ENCODE peak calls at places on chromosomes 5 and 9, in four cellular contexts. U is choroid plexus epithelial cell, X is HFF-Myc, S is Peyer's patch. C is an unnamed sample.

GRCh38 chr9:104374711-104375110 is 129.4 kb upstream of the OR13F1 start:
- DNase-seq in U (no peak), X (no peak), S (no peak), C (no peak)

GRCh38 chr9:89635007-89635742 is 30.4 kb downstream of the GADD45G start:
- DNase-seq in U (peak), X (no peak), S (no peak), C (peak)

GRCh38 chr5:118752568-118752967 is 235.8 kb downstream of the DTWD2 start:
- DNase-seq in U (no peak), X (no peak), S (no peak), C (no peak)

GRCh38 chr5:171336486-171337206 is 27.6 kb downstream of the TLX3 start:
- DNase-seq in U (peak), X (peak), S (no peak), C (no peak)

GRCh38 chr9:119283118-119283794 is 86.0 kb downstream of the BRINP1 start:
- DNase-seq in U (peak), X (no peak), S (no peak), C (no peak)

GRCh38 chr9:68838245-68838644 is 133.2 kb downstream of the PIP5K1B start:
- DNase-seq in U (no peak), X (no peak), S (no peak), C (no peak)

GRCh38 chr5:138439537-138440225 is 824 bp downstream of the REEP2 start:
- DNase-seq in U (no peak), X (no peak), S (no peak), C (peak)

GRCh38 chr9:21788752-21789151 is 13.7 kb upstream of the MTAP start:
- DNase-seq in U (peak), X (no peak), S (no peak), C (no peak)

GRCh38 chr5:99177796-99178195 is 249.0 kb upstream of the CHD1 start:
- DNase-seq in U (no peak), X (no peak), S (no peak), C (no peak)

GRCh38 chr5:54537720-54538119 is 20.2 kb downstream of the SNX18 start:
- DNase-seq in U (no peak), X (no peak), S (no peak), C (no peak)

GRCh38 chr5:139063664-139064054 is 134.5 kb downstream of the SIL1 start:
- DNase-seq in U (no peak), X (no peak), S (no peak), C (no peak)

GRCh38 chr9:116365056-116365471 is 211.5 kb downstream of the PAPPA start:
- DNase-seq in U (peak), X (peak), S (no peak), C (no peak)

GRCh38 chr5:32462618-32463017 is 18.1 kb upstream of the ZFR start:
- DNase-seq in U (peak), X (no peak), S (no peak), C (no peak)

GRCh38 chr5:89513299-89514044 is 630.5 kb upstream of the MEF2C start:
- DNase-seq in U (peak), X (no peak), S (no peak), C (no peak)

GRCh38 chr9:35996358-35996970 is 38.5 kb upstream of the OR2S2 start:
- DNase-seq in U (peak), X (no peak), S (no peak), C (no peak)

GRCh38 chr5:160116991-160117390 is 2.3 kb downstream of the PWWP2A start:
- DNase-seq in U (no peak), X (no peak), S (no peak), C (no peak)

GRCh38 chr5:110716247-110717245 is 9.9 kb downstream of the TMEM232 start:
- DNase-seq in U (peak), X (no peak), S (no peak), C (no peak)

GRCh38 chr5:1444361-1445189 is 665 bp downstream of the SLC6A3 start:
- DNase-seq in U (no peak), X (no peak), S (no peak), C (no peak)

GRCh38 chr5:111170279-111170678 is 53.9 kb upstream of the CAMK4 start:
- DNase-seq in U (no peak), X (no peak), S (no peak), C (no peak)

GRCh38 chr5:42599106-42599505 is 157.5 kb upstream of the CCDC152 start:
- DNase-seq in U (no peak), X (no peak), S (no peak), C (no peak)

GRCh38 chr9:3863114-3863528 is 337.3 kb upstream of the RFX3 start:
- DNase-seq in U (peak), X (peak), S (no peak), C (no peak)

GRCh38 chr9:133088756-133089155 is 27.0 kb downstream of the CEL start:
- DNase-seq in U (no peak), X (no peak), S (no peak), C (no peak)

GRCh38 chr9:4973902-4974301 is 11.2 kb upstream of the JAK2 start:
- DNase-seq in U (peak), X (no peak), S (no peak), C (no peak)

GRCh38 chr5:78647411-78647818 is 1.2 kb downstream of the LHFPL2 start:
- DNase-seq in U (peak), X (no peak), S (peak), C (no peak)

GRCh38 chr5:180689071-180689694 is 39.8 kb upstream of the FLT4 start:
- DNase-seq in U (peak), X (no peak), S (peak), C (no peak)

GRCh38 chr9:83334320-83334719 is 203.9 kb downstream of the FRMD3 start:
- DNase-seq in U (peak), X (peak), S (peak), C (peak)

GRCh38 chr5:33270671-33271070 is 170.1 kb upstream of the TARS1 start:
- DNase-seq in U (no peak), X (no peak), S (no peak), C (no peak)

DNA sequence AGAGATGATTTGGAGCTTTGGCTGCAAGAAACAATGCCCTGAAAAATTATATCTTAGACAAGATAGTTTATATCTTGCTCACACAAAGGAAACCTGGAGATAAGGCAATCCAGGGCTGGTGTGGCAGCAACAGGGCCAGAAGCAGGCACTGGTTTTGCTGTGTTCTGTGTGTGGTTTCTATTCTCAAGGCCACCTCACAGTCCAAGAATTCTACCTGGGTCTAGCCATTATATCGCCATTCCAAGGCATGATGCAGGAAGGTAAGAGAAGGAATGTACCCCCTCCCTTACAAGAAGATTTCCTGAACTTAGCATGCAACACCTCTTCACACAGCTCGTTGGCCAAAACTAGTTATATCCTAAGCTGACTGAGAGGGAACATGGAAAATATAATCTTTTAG is 74.5 kb upstream of the MEGF10 start:
- DNase-seq in U (no peak), X (no peak), S (no peak), C (no peak)
- H3K4me3 ChIP-seq in U (no peak), X (no peak), S (no peak), C (no peak)

GRCh38 chr9:111959468-111959941 is 62.9 kb downstream of the UGCG start:
- DNase-seq in U (peak), X (no peak), S (no peak), C (peak)

GRCh38 chr9:111961011-111961410 is 64.4 kb downstream of the UGCG start:
- DNase-seq in U (peak), X (no peak), S (no peak), C (no peak)

GRCh38 chr9:111955048-111955447 is 58.4 kb downstream of the UGCG start:
- DNase-seq in U (no peak), X (no peak), S (no peak), C (no peak)

GRCh38 chr9:111959960-111960359 is 63.3 kb downstream of the UGCG start:
- DNase-seq in U (peak), X (no peak), S (no peak), C (no peak)

GRCh38 chr9:111957856-111958631 is 61.4 kb downstream of the UGCG start:
- DNase-seq in U (peak), X (peak), S (no peak), C (no peak)
- H3K4me3 ChIP-seq in U (peak), X (peak), S (no peak), C (peak)

GRCh38 chr5:150780180-150780692 is 1.7 kb downstream of the SMIM3 start:
- DNase-seq in U (peak), X (no peak), S (peak), C (no peak)
- H3K4me3 ChIP-seq in U (peak), X (peak), S (peak), C (peak)

GRCh38 chr9:92482336-92482735 is at the start of gene ASPN:
- DNase-seq in U (peak), X (peak), S (no peak), C (no peak)

GRCh38 chr9:92476962-92477361 is 5.3 kb downstream of the ASPN start:
- DNase-seq in U (no peak), X (no peak), S (no peak), C (no peak)

GRCh38 chr9:92483896-92484545 is 1.7 kb upstream of the ASPN start:
- DNase-seq in U (peak), X (no peak), S (no peak), C (no peak)

GRCh38 chr9:92481029-92481633 is 1.2 kb downstream of the ASPN start:
- DNase-seq in U (peak), X (no peak), S (no peak), C (no peak)

GRCh38 chr9:92480332-92480771 is 2.0 kb downstream of the ASPN start:
- DNase-seq in U (peak), X (peak), S (no peak), C (no peak)
- H3K4me3 ChIP-seq in U (no peak), X (no peak), S (peak), C (peak)

GRCh38 chr9:101326035-101326434 is 58.8 kb downstream of the BAAT start:
- DNase-seq in U (no peak), X (no peak), S (no peak), C (no peak)
- H3K4me3 ChIP-seq in U (no peak), X (no peak), S (no peak), C (no peak)

GRCh38 chr9:136091582-136092352 is 3.3 kb downstream of the NACC2 start:
- DNase-seq in U (peak), X (no peak), S (no peak), C (no peak)
- H3K4me3 ChIP-seq in U (no peak), X (no peak), S (no peak), C (no peak)

DNA sequence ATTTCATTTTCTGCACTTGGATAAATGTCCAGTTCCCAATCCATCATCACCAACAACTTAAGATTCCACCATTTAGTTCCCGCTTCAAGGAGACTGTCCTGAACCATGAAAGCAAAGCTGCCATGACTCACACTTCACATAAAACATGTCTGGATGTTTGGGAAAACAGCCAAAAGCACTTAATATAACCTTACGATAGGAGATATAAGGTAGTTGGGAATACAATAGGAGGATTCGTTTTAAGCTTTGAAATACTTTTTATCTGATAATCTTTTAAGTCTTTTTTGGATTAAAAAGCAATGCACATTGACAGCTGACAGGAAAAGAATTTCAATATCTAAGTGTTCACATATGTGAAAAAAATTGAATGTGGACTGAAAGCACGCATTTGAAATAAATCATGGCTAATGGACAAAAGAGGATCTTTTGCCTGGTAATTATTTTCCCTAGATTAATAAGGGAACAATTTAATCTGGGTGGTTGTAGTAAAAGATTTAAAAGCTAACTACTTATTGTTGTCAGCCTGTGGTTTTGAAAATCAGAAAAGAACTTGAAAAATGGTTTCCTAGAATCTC is 17.3 kb upstream of the TGFBI start:
- DNase-seq in U (peak), X (peak), S (no peak), C (no peak)
- H3K4me3 ChIP-seq in U (no peak), X (no peak), S (no peak), C (no peak)

GRCh38 chr9:121122450-121123032 is 47.8 kb downstream of the CNTRL start:
- DNase-seq in U (peak), X (no peak), S (no peak), C (no peak)
- H3K4me3 ChIP-seq in U (peak), X (peak), S (peak), C (peak)